ENCODE peak calls at places on chromosomes 11 and 22, in five cellular contexts. One of them, this sample, is unnamed.
A peak's percentile ranks its signal among the peaks of the same experiment; 100 is the strongest.

GRCh38 chr11:61069427-61069826 is 32.9 kb upstream of the CD5 start:
- DNase-seq in GM20000: no peak
- DNase-seq in neuronal stem cell: no peak
- DNase-seq in HTR-8/SVneo: no peak
- DNase-seq in stimulated activated CD8-positive, alpha-beta memory T cell treated with anti-CD3 and anti-CD28 coated beads, Interleukin-2, amount 100 ng/mL, for 1 hour: no peak
- DNase-seq in this sample: no peak

GRCh38 chr11:10305262-10305963 is 540 bp downstream of the ADM start:
- DNase-seq in stimulated activated CD8-positive, alpha-beta memory T cell treated with anti-CD3 and anti-CD28 coated beads, Interleukin-2, amount 100 ng/mL, for 1 hour: no peak
- DNase-seq in HTR-8/SVneo: no peak
- DNase-seq in neuronal stem cell: no peak
- DNase-seq in GM20000: peak; percentile 38
- DNase-seq in this sample: peak; percentile 64

GRCh38 chr22:38572065-38572464 is 2.1 kb upstream of the DMC1 start:
- DNase-seq in neuronal stem cell: peak; percentile 17
- DNase-seq in stimulated activated CD8-positive, alpha-beta memory T cell treated with anti-CD3 and anti-CD28 coated beads, Interleukin-2, amount 100 ng/mL, for 1 hour: no peak
- DNase-seq in HTR-8/SVneo: peak; percentile 35
- DNase-seq in GM20000: peak; percentile 47
- DNase-seq in this sample: peak; percentile 63

GRCh38 chr22:24471570-24471969 is 23.6 kb upstream of the UPB1 start:
- DNase-seq in neuronal stem cell: no peak
- DNase-seq in HTR-8/SVneo: no peak
- DNase-seq in GM20000: no peak
- DNase-seq in stimulated activated CD8-positive, alpha-beta memory T cell treated with anti-CD3 and anti-CD28 coated beads, Interleukin-2, amount 100 ng/mL, for 1 hour: no peak
- DNase-seq in this sample: no peak

GRCh38 chr11:73286240-73286810 is 14.2 kb downstream of the P2RY6 start:
- DNase-seq in HTR-8/SVneo: no peak
- DNase-seq in neuronal stem cell: no peak
- DNase-seq in stimulated activated CD8-positive, alpha-beta memory T cell treated with anti-CD3 and anti-CD28 coated beads, Interleukin-2, amount 100 ng/mL, for 1 hour: no peak
- DNase-seq in GM20000: no peak
- DNase-seq in this sample: no peak

GRCh38 chr22:32590556-32590955 is 115.9 kb downstream of the FBXO7 start:
- DNase-seq in GM20000: no peak
- DNase-seq in neuronal stem cell: no peak
- DNase-seq in HTR-8/SVneo: no peak
- DNase-seq in stimulated activated CD8-positive, alpha-beta memory T cell treated with anti-CD3 and anti-CD28 coated beads, Interleukin-2, amount 100 ng/mL, for 1 hour: no peak
- DNase-seq in this sample: no peak

GRCh38 chr11:77424639-77425038 is 49.3 kb downstream of the PAK1 start:
- DNase-seq in GM20000: no peak
- DNase-seq in HTR-8/SVneo: no peak
- DNase-seq in stimulated activated CD8-positive, alpha-beta memory T cell treated with anti-CD3 and anti-CD28 coated beads, Interleukin-2, amount 100 ng/mL, for 1 hour: no peak
- DNase-seq in neuronal stem cell: no peak
- DNase-seq in this sample: no peak

GRCh38 chr11:9037963-9038362 is 34.2 kb upstream of the NRIP3 start:
- DNase-seq in stimulated activated CD8-positive, alpha-beta memory T cell treated with anti-CD3 and anti-CD28 coated beads, Interleukin-2, amount 100 ng/mL, for 1 hour: no peak
- DNase-seq in HTR-8/SVneo: no peak
- DNase-seq in neuronal stem cell: no peak
- DNase-seq in GM20000: no peak
- DNase-seq in this sample: no peak

GRCh38 chr22:37302617-37303555 is 20.6 kb downstream of the CYTH4 start:
- DNase-seq in HTR-8/SVneo: no peak
- DNase-seq in GM20000: no peak
- DNase-seq in neuronal stem cell: peak; percentile 31
- DNase-seq in stimulated activated CD8-positive, alpha-beta memory T cell treated with anti-CD3 and anti-CD28 coated beads, Interleukin-2, amount 100 ng/mL, for 1 hour: no peak
- DNase-seq in this sample: no peak

GRCh38 chr11:75273331-75273988 is 32.9 kb downstream of the TPBGL start:
- DNase-seq in HTR-8/SVneo: no peak
- DNase-seq in neuronal stem cell: no peak
- DNase-seq in GM20000: no peak
- DNase-seq in stimulated activated CD8-positive, alpha-beta memory T cell treated with anti-CD3 and anti-CD28 coated beads, Interleukin-2, amount 100 ng/mL, for 1 hour: no peak
- DNase-seq in this sample: no peak

GRCh38 chr11:85705805-85706204 is 19.8 kb upstream of the CCDC89 start:
- DNase-seq in neuronal stem cell: no peak
- DNase-seq in stimulated activated CD8-positive, alpha-beta memory T cell treated with anti-CD3 and anti-CD28 coated beads, Interleukin-2, amount 100 ng/mL, for 1 hour: no peak
- DNase-seq in GM20000: no peak
- DNase-seq in HTR-8/SVneo: no peak
- DNase-seq in this sample: no peak

GRCh38 chr11:2584812-2585565 is 114.8 kb downstream of the KCNQ1OT1 start:
- DNase-seq in neuronal stem cell: no peak
- DNase-seq in GM20000: no peak
- DNase-seq in stimulated activated CD8-positive, alpha-beta memory T cell treated with anti-CD3 and anti-CD28 coated beads, Interleukin-2, amount 100 ng/mL, for 1 hour: no peak
- DNase-seq in HTR-8/SVneo: no peak
- DNase-seq in this sample: no peak

GRCh38 chr11:111335596-111335995 is 37.2 kb downstream of the POU2AF3 start:
- DNase-seq in GM20000: no peak
- DNase-seq in neuronal stem cell: no peak
- DNase-seq in HTR-8/SVneo: no peak
- DNase-seq in stimulated activated CD8-positive, alpha-beta memory T cell treated with anti-CD3 and anti-CD28 coated beads, Interleukin-2, amount 100 ng/mL, for 1 hour: no peak
- DNase-seq in this sample: no peak

GRCh38 chr11:119357069-119357468 is 10.6 kb upstream of the MFRP start:
- DNase-seq in neuronal stem cell: no peak
- DNase-seq in HTR-8/SVneo: no peak
- DNase-seq in GM20000: no peak
- DNase-seq in stimulated activated CD8-positive, alpha-beta memory T cell treated with anti-CD3 and anti-CD28 coated beads, Interleukin-2, amount 100 ng/mL, for 1 hour: no peak
- DNase-seq in this sample: no peak

This sample was measured in lung microvascular endothelial cell.